ENCODE peak calls at places on chromosome 21, in four cellular contexts. R, V, Z and H are unnamed samples.

GRCh38 chr21:39313042-39313456 is 383 bp downstream of the BRWD1 start:
- DNase-seq in R (no peak), V (peak; percentile 31), Z (no peak), H (peak; percentile 67)

GRCh38 chr21:15001773-15002647 is 62.8 kb downstream of the NRIP1 start:
- DNase-seq in R (no peak), V (no peak), Z (no peak), H (no peak)

GRCh38 chr21:29904359-29905282 is 35.2 kb downstream of the GRIK1 start:
- DNase-seq in R (no peak), V (no peak), Z (no peak), H (no peak)

GRCh38 chr21:35616090-35616489 is 444.2 kb downstream of the SETD4 start:
- DNase-seq in R (no peak), V (peak; percentile 22), Z (no peak), H (peak; percentile 65)

GRCh38 chr21:37032877-37033471 is 26.5 kb downstream of the RIPPLY3 start:
- DNase-seq in R (no peak), V (no peak), Z (no peak), H (no peak)

GRCh38 chr21:42975886-42976608 is 1.7 kb downstream of the PKNOX1 start:
- DNase-seq in R (no peak), V (no peak), Z (no peak), H (peak; percentile 52)

GRCh38 chr21:31872452-31873274 is at the start of gene HUNK:
- DNase-seq in R (no peak), V (peak; percentile 78), Z (no peak), H (no peak)

GRCh38 chr21:45098867-45099266 is 24.5 kb downstream of the ADARB1 start:
- DNase-seq in R (no peak), V (no peak), Z (no peak), H (peak; percentile 66)

GRCh38 chr21:44596068-44596725 is 3.9 kb upstream of the KRTAP10-6 start:
- DNase-seq in R (no peak), V (no peak), Z (no peak), H (no peak)

GRCh38 chr21:25871566-25871965 is 136.8 kb downstream of the GABPA start:
- DNase-seq in R (no peak), V (no peak), Z (no peak), H (no peak)

GRCh38 chr21:44383216-44383615 is 29.8 kb downstream of the TRPM2 start:
- DNase-seq in R (no peak), V (no peak), Z (no peak), H (no peak)

GRCh38 chr21:31580866-31581276 is 78.6 kb upstream of the SOD1 start:
- DNase-seq in R (no peak), V (peak; percentile 74), Z (peak; percentile 47), H (peak; percentile 90)

GRCh38 chr21:39451332-39452206 is at the start of gene SH3BGR:
- DNase-seq in R (peak; percentile 84), V (peak; percentile 30), Z (no peak), H (no peak)

GRCh38 chr21:32240708-32241433 is 38.0 kb downstream of the MIS18A start:
- DNase-seq in R (no peak), V (no peak), Z (no peak), H (no peak)